ENCODE peak calls at places on chromosomes 3 and 15, in five cellular contexts. R is GM13977; L is CD8-positive, alpha-beta T cell; W is activated T-cell treated with anti-CD3 and anti-CD28 coated beads for 24 hours; K is GM13976. S is an unnamed sample.

GRCh38 chr3:102141096-102141912 is 292.0 kb downstream of the NFKBIZ start:
- DNase-seq in L (no peak), R (no peak), W (no peak), K (no peak), S (no peak)

GRCh38 chr15:22980189-22981136 is at the start of gene CYFIP1:
- DNase-seq in K (peak), W (no peak), R (peak), L (no peak), S (no peak)

GRCh38 chr3:46097691-46098241 is 70.5 kb upstream of the XCR1 start:
- DNase-seq in L (peak), K (peak), W (peak), R (peak), S (no peak)

GRCh38 chr3:108090066-108090700 is 648 bp downstream of the CD47 start:
- DNase-seq in R (peak), W (peak), K (peak), L (peak), S (no peak)

GRCh38 chr15:92574566-92574965 is 81.0 kb downstream of the FAM174B start:
- DNase-seq in K (no peak), R (no peak), L (no peak), W (no peak), S (no peak)

GRCh38 chr15:77525411-77525811 is 104.7 kb downstream of the HMG20A start:
- DNase-seq in K (no peak), L (no peak), R (no peak), W (no peak), S (no peak)

GRCh38 chr3:142647856-142648255 is 51.7 kb downstream of the PLS1 start:
- DNase-seq in K (no peak), L (no peak), R (no peak), W (no peak), S (peak)

GRCh38 chr3:175664911-175665310 is 805.8 kb downstream of the NAALADL2 start:
- DNase-seq in R (no peak), W (no peak), L (no peak), K (no peak), S (no peak)

GRCh38 chr15:81313686-81314085 is 10.3 kb downstream of the STARD5 start:
- DNase-seq in K (no peak), W (no peak), R (no peak), L (no peak), S (no peak)

GRCh38 chr3:187088701-187089100 is 50.6 kb downstream of the RPL39L start:
- DNase-seq in K (no peak), L (no peak), W (no peak), R (no peak), S (no peak)

GRCh38 chr3:161171639-161172552 is 49.2 kb upstream of the NMD3 start:
- DNase-seq in L (no peak), R (no peak), W (no peak), K (no peak), S (no peak)

GRCh38 chr3:160869825-160870224 is 113.8 kb downstream of the PPM1L start:
- DNase-seq in L (no peak), W (no peak), K (no peak), R (no peak), S (no peak)

GRCh38 chr15:74173545-74174215 is at the start of gene ISLR:
- DNase-seq in K (no peak), W (no peak), L (no peak), R (no peak), S (no peak)

GRCh38 chr3:140455476-140455875 is 222.4 kb upstream of the TRIM42 start:
- DNase-seq in L (no peak), K (no peak), W (no peak), R (no peak), S (no peak)

GRCh38 chr3:186619787-186620212 is 6.9 kb downstream of the AHSG start:
- DNase-seq in L (no peak), W (no peak), K (no peak), R (no peak), S (no peak)

GRCh38 chr3:10047876-10048275 is 21.6 kb downstream of the FANCD2 start:
- DNase-seq in W (no peak), R (no peak), K (no peak), L (no peak), S (no peak)

GRCh38 chr3:53382106-53382505 is 34.8 kb upstream of the DCP1A start:
- DNase-seq in W (no peak), R (no peak), K (no peak), L (no peak), S (peak)

GRCh38 chr3:414063-414462 is 217.5 kb downstream of the CHL1 start:
- DNase-seq in R (no peak), K (peak), L (no peak), W (no peak), S (no peak)

GRCh38 chr3:23723930-23724329 is 81.8 kb upstream of the UBE2E1 start:
- DNase-seq in L (no peak), W (no peak), K (no peak), R (no peak), S (no peak)

GRCh38 chr3:61381745-61382392 is 130.6 kb upstream of the FHIT start:
- DNase-seq in K (peak), W (no peak), R (peak), L (no peak), S (no peak)

GRCh38 chr3:17122758-17123157 is 238.0 kb downstream of the PLCL2 start:
- DNase-seq in R (no peak), W (no peak), K (no peak), L (no peak), S (no peak)

GRCh38 chr15:68022061-68022460 is 32.1 kb upstream of the PIAS1 start:
- DNase-seq in W (no peak), K (no peak), R (no peak), L (no peak), S (no peak)

GRCh38 chr15:78317145-78317836 is 17.9 kb upstream of the SKIC8 start:
- DNase-seq in K (no peak), L (no peak), R (no peak), W (no peak), S (no peak)

GRCh38 chr15:67170143-67170885 is 84.1 kb downstream of the AAGAB start:
- DNase-seq in W (no peak), L (no peak), K (no peak), R (no peak), S (no peak)

GRCh38 chr15:57784081-57784488 is 77.6 kb downstream of the POLR2M start:
- DNase-seq in K (no peak), L (no peak), R (no peak), W (no peak), S (peak)

GRCh38 chr15:41971089-41971892 is 1.1 kb downstream of the EHD4 start:
- DNase-seq in K (peak), R (peak), L (peak), W (peak), S (peak)

GRCh38 chr3:197899833-197900478 is 50.0 kb upstream of the RPL35A start:
- DNase-seq in L (no peak), K (no peak), R (no peak), W (no peak), S (no peak)

GRCh38 chr15:70799667-70800450 is 36.5 kb upstream of the UACA start:
- DNase-seq in W (no peak), K (no peak), R (no peak), L (no peak), S (peak)

GRCh38 chr3:185420762-185421161 is 57.8 kb downstream of the MAP3K13 start:
- DNase-seq in K (no peak), L (no peak), W (no peak), R (no peak), S (no peak)

GRCh38 chr3:157594413-157594812 is 91.2 kb upstream of the VEPH1 start:
- DNase-seq in W (no peak), R (no peak), K (no peak), L (no peak), S (no peak)

GRCh38 chr3:71703796-71704195 is 21.4 kb downstream of the EIF4E3 start:
- DNase-seq in L (no peak), R (no peak), K (no peak), W (no peak), S (no peak)

GRCh38 chr3:112247900-112248299 is 46.1 kb downstream of the SLC9C1 start:
- DNase-seq in K (peak), W (no peak), R (peak), L (no peak), S (no peak)

GRCh38 chr3:187450791-187451190 is 82.6 kb downstream of the RTP4 start:
- DNase-seq in L (no peak), R (no peak), K (no peak), W (no peak), S (no peak)

GRCh38 chr3:160480931-160481330 is 31.3 kb upstream of the TRIM59 start:
- DNase-seq in L (no peak), K (no peak), W (no peak), R (no peak), S (no peak)

GRCh38 chr3:10928961-10929471 is 63.5 kb upstream of the SLC6A1 start:
- DNase-seq in L (no peak), R (no peak), W (no peak), K (no peak), S (no peak)

GRCh38 chr3:192847918-192848317 is 69.7 kb downstream of the MB21D2 start:
- DNase-seq in R (peak), L (no peak), W (no peak), K (no peak), S (no peak)

GRCh38 chr3:19945405-19946290 is 1.2 kb upstream of the RAB5A start:
- DNase-seq in K (no peak), L (no peak), R (no peak), W (no peak), S (no peak)

GRCh38 chr3:23219117-23219516 is 16.0 kb downstream of the UBE2E2 start:
- DNase-seq in K (no peak), R (no peak), L (no peak), W (no peak), S (no peak)

GRCh38 chr3:25863560-25863959 is 73.7 kb downstream of the OXSM start:
- DNase-seq in K (no peak), W (no peak), L (no peak), R (no peak), S (no peak)

GRCh38 chr3:195925746-195926145 is 17.4 kb upstream of the TNK2 start:
- DNase-seq in R (no peak), W (no peak), L (no peak), K (no peak), S (no peak)

S was measured in HS-5.